ENCODE peak calls at places on chromosomes 4 and X, in six cellular contexts. Z, Y, K, G, L and C are unnamed samples.

GRCh38 chr4:150493846-150494245 is 88.1 kb upstream of the MAB21L2 start:
- DNase-seq in K (no peak), Z (no peak), G (peak; percentile 10), L (no peak), Y (peak; percentile 76), C (no peak)

GRCh38 chr4:65670331-65671031 is at the start of gene EPHA5:
- DNase-seq in G (peak; percentile 5), L (peak; percentile 41), K (peak; percentile 79), Z (peak; percentile 40), Y (peak; percentile 50), C (peak; percentile 48)

GRCh38 chr4:38152305-38152704 is 192.1 kb downstream of the PTTG2 start:
- DNase-seq in L (no peak), Y (peak; percentile 36), Z (no peak), K (no peak), G (no peak), C (no peak)

GRCh38 chrX:44055638-44056037 is 82.4 kb upstream of the NDP start:
- DNase-seq in Z (no peak), Y (no peak), L (no peak), G (no peak), K (no peak), C (no peak)

GRCh38 chr4:143140696-143141095 is 44.0 kb upstream of the USP38 start:
- DNase-seq in G (no peak), L (no peak), Y (no peak), Z (no peak), K (no peak), C (no peak)

GRCh38 chrX:56281789-56282188 is 49.6 kb downstream of the KLF8 start:
- DNase-seq in Z (no peak), K (peak; percentile 15), G (no peak), L (peak; percentile 16), Y (peak; percentile 13), C (no peak)

GRCh38 chrX:77785400-77785745 is 643 bp downstream of the ATRX start:
- DNase-seq in Z (no peak), L (peak; percentile 8), G (no peak), K (peak; percentile 20), Y (peak; percentile 11), C (no peak)

GRCh38 chr4:5734841-5735240 is 23.8 kb downstream of the EVC start:
- DNase-seq in G (no peak), Z (no peak), L (no peak), K (no peak), Y (no peak), C (no peak)

GRCh38 chr4:165716472-165716871 is 156.6 kb upstream of the TLL1 start:
- DNase-seq in Z (no peak), L (no peak), Y (no peak), K (no peak), G (no peak), C (no peak)

GRCh38 chr4:40747436-40747835 is 2.3 kb upstream of the NSUN7 start:
- DNase-seq in Y (no peak), G (no peak), K (no peak), Z (no peak), L (no peak), C (no peak)

GRCh38 chr4:114879916-114880315 is 233.5 kb downstream of the NDST4 start:
- DNase-seq in Y (no peak), Z (no peak), L (no peak), G (no peak), K (no peak), C (no peak)

GRCh38 chr4:84962102-84962501 is 4.4 kb downstream of the WDFY3 start:
- DNase-seq in K (no peak), G (no peak), L (no peak), Z (no peak), Y (no peak), C (no peak)

GRCh38 chr4:185911556-185912064 is 99.6 kb upstream of the SORBS2 start:
- DNase-seq in K (no peak), G (no peak), Y (no peak), Z (no peak), L (peak; percentile 4), C (no peak)

DNA sequence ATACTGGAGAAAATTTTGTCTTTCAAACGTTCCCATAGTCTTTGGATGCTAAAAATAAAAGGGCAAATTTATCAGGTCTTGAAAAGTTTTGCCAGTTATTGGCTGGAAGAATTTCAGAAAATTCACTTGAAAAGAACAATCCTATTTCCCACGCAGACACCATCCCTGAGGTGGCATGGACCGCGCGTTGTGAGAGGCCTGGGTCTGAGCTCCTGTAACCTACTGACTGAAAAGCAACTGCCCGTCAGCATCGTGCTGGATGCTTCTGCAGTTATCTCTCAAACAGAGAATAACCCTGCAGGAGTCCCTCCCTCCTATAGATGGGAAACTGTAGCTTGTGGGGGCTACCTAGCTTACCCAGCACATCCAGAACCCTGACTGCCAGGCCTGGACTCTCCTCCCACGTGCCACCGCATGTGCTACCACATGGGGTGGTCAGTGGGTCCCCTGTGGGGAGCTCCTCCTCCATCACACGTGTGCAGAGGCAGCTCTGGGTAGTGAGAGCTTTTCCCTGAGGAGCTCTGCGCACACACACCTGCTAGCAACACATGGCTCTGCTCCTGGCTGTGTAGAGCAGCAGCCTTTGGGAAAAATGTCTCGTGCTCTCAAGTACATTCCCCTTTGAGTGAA is 36.1 kb downstream of the NSG1 start:
- DNase-seq in G (no peak), L (no peak), K (no peak), Z (no peak), Y (no peak), C (no peak)
- TF ChIP-seq CTCF in G (no peak), L (no peak), K (no peak), Z (no peak), Y (no peak), C (no peak)

DNA sequence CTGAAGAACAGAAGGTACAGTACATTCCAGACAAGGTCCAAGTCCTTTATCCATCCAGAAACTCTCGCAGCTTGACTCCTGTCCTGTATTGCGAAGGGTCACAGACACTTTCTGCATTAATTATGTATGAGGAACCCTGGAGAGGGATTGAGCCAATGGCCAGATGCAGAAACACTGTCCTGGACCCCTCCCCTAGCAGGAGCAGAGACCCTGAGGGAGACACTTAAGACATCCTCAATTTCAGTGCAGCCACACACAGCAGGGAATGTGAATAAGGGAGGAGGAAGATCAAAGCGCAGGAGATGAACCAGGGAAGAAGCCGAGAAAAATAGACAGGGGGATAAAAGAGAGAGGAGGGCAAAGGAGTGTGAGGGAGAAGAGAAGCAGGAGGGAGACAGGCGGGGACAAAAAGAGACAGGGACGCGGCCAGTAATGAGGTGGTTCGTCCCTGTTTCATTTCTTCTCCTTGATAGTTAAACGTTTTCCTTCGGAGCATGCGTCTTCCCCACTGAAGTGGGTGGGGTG is 356.5 kb upstream of the NOCT start:
- DNase-seq in Y (no peak), K (no peak), L (no peak), Z (no peak), G (no peak), C (no peak)
- H3K4me3 ChIP-seq in Y (no peak overlapping the region), K (no peak overlapping the region), L (no peak overlapping the region), Z (no peak overlapping the region), G (no peak overlapping the region), C (no peak overlapping the region)

GRCh38 chr4:27701563-27701962 is 840.9 kb downstream of the STIM2 start:
- DNase-seq in Z (no peak), G (peak; percentile 43), L (peak; percentile 0), K (no peak), Y (no peak), C (no peak)

GRCh38 chr4:27703771-27704170 is 843.1 kb downstream of the STIM2 start:
- DNase-seq in G (no peak), L (no peak), Y (no peak), Z (no peak), K (no peak), C (no peak)

GRCh38 chr4:27702710-27703431 is 842.2 kb downstream of the STIM2 start:
- DNase-seq in K (peak; percentile 16), Z (no peak), Y (no peak), G (no peak), L (peak; percentile 1), C (no peak)
- TF ChIP-seq CTCF in K (peak; percentile 42), Z (no peak), Y (no peak), G (peak; percentile 36), L (peak; percentile 24), C (peak; percentile 41)

GRCh38 chr4:153257966-153258365 is 53.7 kb downstream of the TRIM2 start:
- DNase-seq in Z (no peak), Y (no peak), L (no peak), G (no peak), K (no peak), C (no peak)
- H3K4me3 ChIP-seq in Z (no peak overlapping the region), Y (no peak overlapping the region), L (no peak overlapping the region), G (no peak overlapping the region), K (no peak overlapping the region), C (no peak overlapping the region)

DNA sequence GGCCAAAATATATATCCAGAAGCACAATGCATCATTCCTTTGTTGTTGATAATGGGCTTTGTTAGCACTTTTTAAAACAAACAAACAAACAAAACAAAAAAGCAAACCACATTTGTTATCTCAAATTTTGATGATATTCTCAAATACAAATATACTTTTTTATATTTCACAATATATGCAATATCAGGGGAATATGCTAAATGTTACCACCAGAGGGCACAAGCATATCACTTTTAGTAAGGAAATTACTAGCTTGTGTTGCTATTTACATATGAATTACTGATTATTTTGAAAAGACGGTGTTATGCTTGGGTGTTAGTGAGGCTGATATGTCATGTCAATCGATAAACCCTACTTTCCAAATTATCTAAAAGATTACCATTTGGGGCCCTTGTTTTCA is 29.1 kb downstream of the RIPPLY1 start:
- DNase-seq in K (peak; percentile 44), Z (no peak), G (no peak), Y (peak; percentile 24), L (peak; percentile 42), C (no peak)
- TF ChIP-seq CTCF in K (peak; percentile 53), Z (peak; percentile 68), G (peak; percentile 55), Y (peak; percentile 58), L (peak; percentile 63), C (peak; percentile 43)

DNA sequence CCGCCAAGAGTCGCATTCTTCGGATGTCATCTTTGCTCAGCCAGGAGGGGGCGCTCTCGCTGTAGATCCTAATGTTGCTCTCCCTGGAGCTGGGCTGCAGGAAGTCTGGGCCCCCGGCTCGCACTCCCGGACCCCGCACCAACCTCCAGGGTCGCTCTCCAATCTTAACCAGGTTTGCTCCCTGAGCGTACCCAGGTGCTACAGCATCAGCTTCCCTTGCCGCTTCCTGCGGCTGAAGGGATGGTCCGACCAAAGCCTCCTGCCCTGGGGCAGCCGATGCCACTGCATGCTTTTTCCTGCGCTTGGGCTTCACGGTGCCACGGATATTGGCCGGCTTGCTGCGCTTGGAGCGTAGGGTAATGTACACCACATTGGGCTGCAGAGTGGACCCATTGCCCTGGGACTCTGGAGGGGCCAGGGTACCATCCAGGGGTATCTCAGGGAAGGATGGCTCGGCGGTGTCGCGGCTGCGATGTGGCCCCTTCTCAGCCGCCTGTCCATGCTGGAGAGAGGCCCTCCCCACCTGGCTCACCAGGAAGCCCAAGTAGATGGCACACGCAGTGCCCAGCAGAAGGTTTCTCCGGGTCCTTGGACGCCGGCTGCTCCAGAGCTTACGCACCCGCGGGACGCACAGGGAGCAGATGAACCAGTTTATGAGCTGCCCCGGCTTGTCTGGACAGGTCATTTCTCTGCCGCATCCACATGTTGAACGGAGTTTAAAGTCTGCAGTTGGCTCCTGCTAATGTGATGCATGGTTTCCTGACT is 2.0 kb downstream of the GASK1B start:
- DNase-seq in Z (peak; percentile 74), K (peak; percentile 81), L (peak; percentile 23), G (no peak), Y (peak; percentile 41), C (no peak)
- H3K4me3 ChIP-seq in Z (peak overlapping the region; percentile 65), K (peak overlapping the region; percentile 30), L (peak overlapping the region; percentile 30), G (peak overlapping the region; percentile 54), Y (peak overlapping the region; percentile 57), C (no peak overlapping the region)